ENCODE peak calls at places on chromosomes 3 and 15, in seven cellular contexts. V is amniotic stem cell, P is M059J, H is endothelial cell, B is transverse colon, Q is cardiac muscle cell, D is HT1080. L is an unnamed sample.

GRCh38 chr15:52699457-52699856 is 20.3 kb upstream of the ATOSA start:
- DNase-seq in H (no peak), D (no peak), V (no peak), P (peak), Q (no peak), B (no peak), L (no peak)

GRCh38 chr15:74857082-74857655 is 14.2 kb upstream of the ULK3 start:
- DNase-seq in B (peak), D (no peak), Q (no peak), P (no peak), H (no peak), V (no peak), L (peak)

GRCh38 chr15:81097893-81098280 is 36.2 kb upstream of the CFAP161 start:
- DNase-seq in H (no peak), B (no peak), D (no peak), P (peak), V (no peak), Q (peak), L (no peak)

GRCh38 chr3:36881735-36882134 is 63.1 kb downstream of the TRANK1 start:
- DNase-seq in B (no peak), D (no peak), Q (no peak), H (no peak), V (no peak), P (no peak), L (no peak)

GRCh38 chr3:27423463-27423862 is 54.3 kb upstream of the NEK10 start:
- DNase-seq in V (peak), B (no peak), H (no peak), Q (peak), P (peak), D (peak), L (no peak)

GRCh38 chr3:64214002-64214696 is 11.1 kb downstream of the PRICKLE2 start:
- DNase-seq in H (no peak), Q (peak), V (no peak), B (peak), D (peak), P (peak), L (no peak)

GRCh38 chr3:112007641-112008040 is 8.9 kb downstream of the TAGLN3 start:
- DNase-seq in B (no peak), P (peak), H (no peak), Q (peak), D (no peak), V (no peak), L (no peak)

GRCh38 chr3:66822059-66823009 is 175.8 kb upstream of the KBTBD8 start:
- DNase-seq in H (peak), Q (peak), V (no peak), P (peak), B (peak), D (peak), L (peak)

GRCh38 chr3:65963787-65964707 is 74.7 kb downstream of the MAGI1 start:
- DNase-seq in H (no peak), Q (peak), D (peak), P (peak), V (peak), B (no peak), L (no peak)

GRCh38 chr3:61562810-61563613 is 1.6 kb downstream of the PTPRG start:
- DNase-seq in Q (peak), H (peak), D (no peak), B (peak), P (peak), V (no peak), L (peak)

GRCh38 chr3:113312416-113312815 is 101.1 kb downstream of the BOC start:
- DNase-seq in B (no peak), V (no peak), H (no peak), P (no peak), Q (no peak), D (no peak), L (no peak)

GRCh38 chr15:55741592-55742497 is 1.1 kb downstream of the PRTG start:
- DNase-seq in V (peak), H (peak), D (peak), Q (peak), B (no peak), P (peak), L (no peak)

GRCh38 chr3:45145223-45145622 is 955 bp downstream of the CDCP1 start:
- DNase-seq in D (no peak), P (no peak), B (no peak), Q (no peak), H (no peak), V (no peak), L (no peak)

GRCh38 chr3:122586918-122587317 is 9.5 kb downstream of the PARP15 start:
- DNase-seq in D (no peak), Q (no peak), B (no peak), V (no peak), H (no peak), P (no peak), L (no peak)

GRCh38 chr15:86522721-86523120 is 443.1 kb downstream of the AGBL1 start:
- DNase-seq in H (no peak), V (no peak), B (no peak), D (peak), Q (no peak), P (no peak), L (no peak)

GRCh38 chr15:73984208-73984979 is 7.7 kb downstream of the STOML1 start:
- DNase-seq in Q (peak), D (no peak), P (no peak), H (no peak), B (no peak), V (no peak), L (no peak)

GRCh38 chr3:30663533-30664241 is 57.3 kb downstream of the TGFBR2 start:
- DNase-seq in Q (no peak), H (no peak), D (no peak), V (no peak), P (no peak), B (no peak), L (no peak)

GRCh38 chr3:88180398-88180999 is 30.7 kb downstream of the C3orf38 start:
- DNase-seq in B (no peak), D (peak), P (peak), Q (peak), V (no peak), H (no peak), L (peak)

GRCh38 chr3:38114875-38115644 is 21.9 kb downstream of the ACAA1 start:
- DNase-seq in P (no peak), V (no peak), D (no peak), B (no peak), Q (no peak), H (no peak), L (no peak)

GRCh38 chr3:16715281-16715680 is 110.1 kb upstream of the DAZL start:
- DNase-seq in V (no peak), H (no peak), D (no peak), P (peak), B (no peak), Q (no peak), L (no peak)

GRCh38 chr15:69758291-69758771 is 305.7 kb downstream of the RPLP1 start:
- DNase-seq in B (no peak), V (no peak), Q (peak), H (no peak), D (no peak), P (peak), L (no peak)

GRCh38 chr3:141632779-141633374 is 105.2 kb upstream of the RNF7 start:
- DNase-seq in V (no peak), D (no peak), B (no peak), Q (no peak), H (no peak), P (no peak), L (peak)

L was measured in RPMI8226.